ENCODE peak calls at places on chromosomes 12 and 14, in ten cellular contexts. W, Q, X, N, G, R, O, Z, I and L are unnamed samples.
A peak's percentile ranks its signal among the peaks of the same experiment; 100 is the strongest.

GRCh38 chr12:26134540-26134939 is 9.7 kb upstream of the BHLHE41 start:
- DNase-seq in G (no peak), N (no peak), W (no peak), X (no peak), I (no peak), Z (no peak), O (no peak), R (no peak), Q (no peak), L (peak; percentile 33)

GRCh38 chr14:34713681-34714319 is 593 bp downstream of the CFL2 start:
- DNase-seq in Z (no peak), G (peak; percentile 79), I (no peak), Q (peak; percentile 47), W (peak; percentile 26), N (no peak), X (no peak), R (peak; percentile 26), O (peak; percentile 33), L (peak; percentile 29)

GRCh38 chr14:94020267-94020666 is 5.9 kb upstream of the OTUB2 start:
- DNase-seq in O (no peak), Q (no peak), X (no peak), I (no peak), W (no peak), G (no peak), N (no peak), R (no peak), Z (no peak), L (no peak)

GRCh38 chr12:94689002-94689645 is 38.8 kb upstream of the TMCC3 start:
- DNase-seq in O (no peak), G (no peak), W (no peak), R (no peak), Q (peak; percentile 59), I (no peak), Z (no peak), X (no peak), N (no peak), L (no peak)

GRCh38 chr14:65107200-65107599 is 4.9 kb upstream of the MAX start:
- DNase-seq in Q (no peak), O (no peak), W (no peak), N (no peak), X (no peak), Z (no peak), R (no peak), I (no peak), G (no peak), L (no peak)

GRCh38 chr12:3777206-3777809 is 24.4 kb upstream of the CRACR2A start:
- DNase-seq in I (peak; percentile 6), R (peak; percentile 66), X (peak; percentile 25), G (peak; percentile 41), N (peak; percentile 22), W (peak; percentile 43), O (no peak), Z (peak; percentile 34), Q (no peak), L (peak; percentile 31)

GRCh38 chr14:42200951-42201350 is 594.3 kb downstream of the LRFN5 start:
- DNase-seq in O (no peak), R (no peak), Q (no peak), Z (no peak), I (no peak), G (no peak), W (no peak), N (no peak), X (no peak), L (no peak)

GRCh38 chr12:6539276-6540134 is 5.2 kb downstream of the GAPDH start:
- DNase-seq in Q (no peak), X (peak; percentile 41), R (peak; percentile 41), N (no peak), Z (no peak), G (no peak), I (no peak), O (no peak), W (no peak), L (no peak)

GRCh38 chr12:4873947-4874346 is 35.8 kb upstream of the KCNA1 start:
- DNase-seq in X (no peak), I (no peak), Q (no peak), R (no peak), W (no peak), G (no peak), O (no peak), N (no peak), Z (no peak), L (no peak)

GRCh38 chr12:67367843-67368242 is 98.7 kb downstream of the CAND1 start:
- DNase-seq in I (no peak), G (no peak), X (no peak), N (no peak), R (no peak), Q (no peak), O (no peak), Z (no peak), W (no peak), L (no peak)

GRCh38 chr12:123983822-123984485 is 10.9 kb downstream of the ZNF664 start:
- DNase-seq in W (peak; percentile 67), N (peak; percentile 49), X (peak; percentile 51), Z (peak; percentile 19), O (peak; percentile 50), R (peak; percentile 81), Q (peak; percentile 71), I (peak; percentile 20), G (no peak), L (no peak)

GRCh38 chr12:111337371-111337770 is 31.5 kb downstream of the PHETA1 start:
- DNase-seq in I (no peak), Q (no peak), W (no peak), O (no peak), N (no peak), R (no peak), G (no peak), X (no peak), Z (no peak), L (no peak)

GRCh38 chr12:5259523-5259922 is 172.4 kb upstream of the NTF3 start:
- DNase-seq in X (no peak), G (no peak), Z (no peak), Q (no peak), O (no peak), N (no peak), W (no peak), I (no peak), R (no peak), L (no peak)

GRCh38 chr14:22955702-22956575 is 951 bp downstream of the HAUS4 start:
- DNase-seq in N (no peak), I (no peak), X (no peak), R (no peak), Z (no peak), G (no peak), W (no peak), Q (no peak), O (no peak), L (no peak)

GRCh38 chr12:2959194-2959507 is at the start of gene TEAD4:
- DNase-seq in Z (peak; percentile 84), G (peak; percentile 50), Q (no peak), O (peak; percentile 83), W (no peak), X (peak; percentile 90), N (peak; percentile 7), R (peak; percentile 96), I (peak; percentile 90), L (no peak)

GRCh38 chr12:69070319-69071090 is 137.5 kb upstream of the CPM start:
- DNase-seq in Q (peak; percentile 54), R (peak; percentile 78), O (peak; percentile 73), I (peak; percentile 64), W (peak; percentile 53), N (peak; percentile 41), Z (peak; percentile 59), X (peak; percentile 60), G (peak; percentile 51), L (peak; percentile 32)

GRCh38 chr14:99201351-99202073 is 70.5 kb downstream of the BCL11B start:
- DNase-seq in G (no peak), I (no peak), Z (no peak), Q (no peak), R (no peak), O (no peak), W (peak; percentile 60), X (peak; percentile 21), N (peak; percentile 68), L (no peak)

GRCh38 chr12:93007539-93007938 is 78.4 kb upstream of the EEA1 start:
- DNase-seq in Q (no peak), Z (no peak), N (no peak), G (no peak), O (no peak), W (no peak), R (no peak), I (no peak), X (no peak), L (no peak)

GRCh38 chr12:113880337-113880736 is 85.8 kb downstream of the RBM19 start:
- DNase-seq in N (no peak), X (no peak), W (no peak), O (no peak), I (peak; percentile 46), R (no peak), G (peak; percentile 62), Q (no peak), Z (no peak), L (peak; percentile 80)

GRCh38 chr12:128543971-128544370 is 277.0 kb downstream of the TMEM132C start:
- DNase-seq in X (no peak), W (no peak), O (no peak), R (no peak), I (no peak), Z (no peak), Q (no peak), N (no peak), G (no peak), L (no peak)

GRCh38 chr14:20327005-20327869 is 5.8 kb downstream of the CCNB1IP1 start:
- DNase-seq in O (no peak), W (peak; percentile 75), G (peak; percentile 27), I (no peak), R (peak; percentile 65), Z (peak; percentile 21), X (peak; percentile 55), N (peak; percentile 49), Q (peak; percentile 63), L (peak; percentile 38)

GRCh38 chr12:122995503-122996187 is 15.2 kb downstream of the ARL6IP4 start:
- DNase-seq in R (no peak), Z (no peak), I (peak; percentile 33), O (no peak), N (no peak), G (no peak), X (no peak), W (no peak), Q (no peak), L (no peak)

GRCh38 chr12:68122236-68122920 is 37.2 kb downstream of the IFNG start:
- DNase-seq in G (no peak), O (no peak), R (no peak), Q (no peak), N (no peak), X (no peak), I (no peak), Z (no peak), W (no peak), L (no peak)

GRCh38 chr14:100425454-100425814 is 102.3 kb downstream of the SLC25A47 start:
- DNase-seq in W (no peak), N (no peak), I (no peak), O (no peak), G (no peak), R (peak; percentile 35), Z (no peak), X (no peak), Q (no peak), L (no peak)

GRCh38 chr14:76829650-76830421 is 3.6 kb downstream of the LRRC74A start:
- DNase-seq in G (peak; percentile 1), R (peak; percentile 59), Q (no peak), W (no peak), Z (peak; percentile 19), O (peak; percentile 88), X (no peak), N (no peak), I (no peak), L (no peak)

GRCh38 chr12:131840643-131841416 is 12.6 kb downstream of the MMP17 start:
- DNase-seq in Z (no peak), O (no peak), Q (no peak), N (no peak), G (no peak), R (no peak), I (no peak), X (no peak), W (no peak), L (no peak)

GRCh38 chr12:64568313-64568712 is 42.0 kb upstream of the RASSF3 start:
- DNase-seq in I (no peak), W (no peak), Q (no peak), G (no peak), N (no peak), O (no peak), R (no peak), X (no peak), Z (no peak), L (no peak)

GRCh38 chr14:32403688-32404087 is 74.6 kb downstream of the AKAP6 start:
- DNase-seq in Z (no peak), I (no peak), Q (no peak), N (no peak), W (no peak), G (no peak), X (no peak), O (no peak), R (no peak), L (no peak)